ENCODE peak calls at places on chromosomes 12 and 14, in six cellular contexts. X is pancreas; Y is A549; H is effector memory CD4-positive, alpha-beta T cell; Q is cardiac muscle cell; T is left lung. I is an unnamed sample.

GRCh38 chr12:55443776-55444175 is at the start of gene OR6C2:
- DNase-seq in X (no peak), Y (no peak), H (no peak), Q (no peak), T (no peak), I (no peak)

GRCh38 chr14:95340201-95340697 is 20.5 kb upstream of the CLMN start:
- DNase-seq in X (peak), Y (peak), H (no peak), Q (no peak), T (no peak), I (peak)

GRCh38 chr12:124520258-124520657 is 47.2 kb downstream of the NCOR2 start:
- DNase-seq in X (peak), Y (peak), H (no peak), Q (no peak), T (peak), I (peak)

GRCh38 chr12:62523619-62524018 is 57.0 kb downstream of the MON2 start:
- DNase-seq in X (no peak), Y (no peak), H (no peak), Q (no peak), T (no peak), I (no peak)

GRCh38 chr12:50110762-50111416 is 1.1 kb upstream of the COX14 start:
- DNase-seq in X (peak), Y (peak), H (no peak), Q (peak), T (peak), I (peak)

GRCh38 chr12:48947727-48948126 is 9.6 kb downstream of the ARF3 start:
- DNase-seq in X (no peak), Y (no peak), H (no peak), Q (no peak), T (no peak), I (no peak)

GRCh38 chr14:100018482-100018881 is 46.7 kb upstream of the EVL start:
- DNase-seq in X (no peak), Y (peak), H (no peak), Q (no peak), T (no peak), I (no peak)

GRCh38 chr12:46461459-46461858 is 88.9 kb upstream of the SLC38A2 start:
- DNase-seq in X (no peak), Y (no peak), H (no peak), Q (no peak), T (no peak), I (no peak)

GRCh38 chr12:91687052-91688017 is 458.3 kb downstream of the BTG1 start:
- DNase-seq in X (no peak), Y (peak), H (no peak), Q (no peak), T (no peak), I (no peak)

GRCh38 chr12:49888461-49889151 is 15.1 kb downstream of the FAIM2 start:
- DNase-seq in X (no peak), Y (no peak), H (no peak), Q (no peak), T (no peak), I (peak)

GRCh38 chr12:67517181-67517887 is 131.2 kb upstream of the DYRK2 start:
- DNase-seq in X (peak), Y (peak), H (no peak), Q (no peak), T (no peak), I (no peak)

GRCh38 chr12:42584539-42585174 is 4.9 kb downstream of the PRICKLE1 start:
- DNase-seq in X (no peak), Y (no peak), H (no peak), Q (no peak), T (no peak), I (no peak)

GRCh38 chr14:104942586-104942985 is 17.9 kb downstream of the PLD4 start:
- DNase-seq in X (no peak), Y (no peak), H (no peak), Q (no peak), T (no peak), I (no peak)

GRCh38 chr12:120514002-120514401 is 15.0 kb downstream of the COQ5 start:
- DNase-seq in X (no peak), Y (no peak), H (no peak), Q (no peak), T (no peak), I (no peak)

GRCh38 chr12:80632835-80633234 is 74.6 kb upstream of the MYF6 start:
- DNase-seq in X (no peak), Y (peak), H (no peak), Q (peak), T (no peak), I (no peak)

GRCh38 chr12:124321040-124321481 is 26.2 kb downstream of the RFLNA start:
- DNase-seq in X (peak), Y (peak), H (peak), Q (peak), T (peak), I (peak)

GRCh38 chr12:120534203-120534702 is at the start of gene RNF10:
- DNase-seq in X (peak), Y (peak), H (peak), Q (peak), T (peak), I (peak)

GRCh38 chr12:24561411-24561871 is 387.5 kb downstream of the BCAT1 start:
- DNase-seq in X (no peak), Y (no peak), H (no peak), Q (no peak), T (no peak), I (peak)

GRCh38 chr14:30928462-30928861 is 54.1 kb downstream of the COCH start:
- DNase-seq in X (no peak), Y (no peak), H (no peak), Q (no peak), T (no peak), I (no peak)

GRCh38 chr14:43464968-43465367 is 1042.1 kb downstream of the FSCB start:
- DNase-seq in X (no peak), Y (no peak), H (no peak), Q (no peak), T (no peak), I (no peak)

GRCh38 chr12:26854028-26854387 is 21.0 kb upstream of the ITPR2 start:
- DNase-seq in X (no peak), Y (no peak), H (no peak), Q (no peak), T (no peak), I (no peak)

GRCh38 chr14:100440758-100441203 is 117.6 kb downstream of the SLC25A47 start:
- DNase-seq in X (no peak), Y (no peak), H (no peak), Q (no peak), T (no peak), I (no peak)

GRCh38 chr12:54412786-54413185 is 6.3 kb downstream of the ITGA5 start:
- DNase-seq in X (no peak), Y (no peak), H (no peak), Q (no peak), T (no peak), I (no peak)
- H3K27ac ChIP-seq in X (peak), Y (no peak), H (peak), Q (peak), T (peak), I (peak)

DNA sequence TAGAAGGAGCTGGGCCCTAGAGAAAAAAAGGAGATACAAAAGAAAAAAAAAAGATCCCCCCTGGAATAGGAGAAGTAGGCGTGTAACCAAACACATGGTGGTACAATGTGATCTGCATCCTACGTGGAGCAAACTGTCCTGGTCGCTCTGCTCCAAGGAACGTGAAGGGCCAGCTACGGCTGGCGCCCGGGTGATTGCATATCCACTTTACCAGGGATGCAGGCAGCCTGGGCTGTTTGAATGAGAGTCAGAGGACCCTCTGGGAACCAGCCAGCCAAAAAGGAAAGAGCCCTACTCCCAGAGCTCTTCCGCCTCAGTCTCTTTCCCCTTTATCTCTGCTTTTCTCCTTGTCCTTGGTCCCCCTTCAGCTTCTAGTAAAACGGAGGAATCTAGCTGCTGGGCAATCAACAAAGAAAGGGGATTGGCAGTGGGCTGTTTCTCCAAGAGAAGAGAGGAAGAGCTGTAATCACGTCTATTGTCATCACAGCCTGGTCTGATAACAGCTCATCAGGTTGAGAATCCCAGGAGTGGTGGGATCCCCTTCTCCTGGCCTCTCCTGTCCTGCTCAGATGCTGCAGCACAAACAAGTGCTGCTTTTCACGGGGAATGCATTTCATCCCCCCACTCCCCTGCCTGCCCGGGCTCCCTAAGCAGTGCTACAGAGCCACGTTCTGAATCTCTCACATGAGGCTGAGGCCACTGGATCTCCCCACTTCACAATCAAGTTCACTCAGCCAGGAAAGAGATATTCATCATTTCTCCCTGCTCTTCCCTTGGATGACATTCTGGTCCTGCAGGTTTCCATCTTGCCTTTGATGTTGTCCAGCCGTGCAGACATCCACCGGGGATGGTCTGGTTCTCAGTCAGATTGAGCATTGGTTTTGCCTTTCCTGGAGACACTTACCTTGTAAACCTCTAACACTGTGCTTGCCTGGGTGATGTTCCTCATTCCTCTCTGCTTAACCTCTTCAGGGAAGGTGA is 156.2 kb downstream of the ADCK1 start:
- DNase-seq in X (no peak), Y (no peak), H (no peak), Q (no peak), T (no peak), I (no peak)
- H3K4me3 ChIP-seq in X (no peak), Y (no peak), H (no peak), Q (no peak), T (no peak), I (no peak)

DNA sequence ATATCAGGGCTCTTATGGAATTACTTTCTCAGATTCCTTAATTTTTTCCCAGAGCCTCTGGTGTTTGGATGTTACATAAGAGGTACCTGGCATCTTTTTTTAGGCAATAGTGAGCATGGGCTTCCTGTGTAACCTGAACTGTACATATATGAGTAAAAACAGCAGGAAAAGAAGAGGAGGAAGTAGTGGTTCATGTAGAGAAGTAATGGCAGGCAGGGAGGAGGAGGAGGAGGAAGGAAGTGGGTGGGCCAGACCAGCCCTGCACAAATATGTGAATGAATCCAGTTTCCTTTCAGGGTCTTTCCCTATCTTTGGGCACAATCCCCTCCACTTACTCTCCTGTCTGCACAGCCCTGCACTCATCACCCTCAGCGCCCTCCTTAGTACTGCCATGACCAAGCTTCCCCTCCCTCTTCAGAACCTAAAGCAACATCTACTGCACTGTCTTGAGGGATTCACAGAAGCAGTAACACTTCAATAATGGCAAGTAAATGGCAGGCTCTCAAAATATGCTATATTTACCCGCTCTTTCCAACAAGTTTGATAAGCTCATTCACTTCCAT is 40.9 kb upstream of the GSG1 start:
- DNase-seq in X (no peak), Y (no peak), H (no peak), Q (no peak), T (no peak), I (no peak)
- H3K27ac ChIP-seq in X (no peak), Y (no peak), H (no peak), Q (peak), T (peak), I (no peak)

GRCh38 chr12:104990950-104991349 is 4.8 kb downstream of the NOPCHAP1 start:
- DNase-seq in X (no peak), Y (no peak), H (no peak), Q (no peak), T (no peak), I (no peak)

GRCh38 chr12:104986022-104986941 is at the start of gene NOPCHAP1:
- DNase-seq in X (peak), Y (peak), H (peak), Q (peak), T (peak), I (peak)

DNA sequence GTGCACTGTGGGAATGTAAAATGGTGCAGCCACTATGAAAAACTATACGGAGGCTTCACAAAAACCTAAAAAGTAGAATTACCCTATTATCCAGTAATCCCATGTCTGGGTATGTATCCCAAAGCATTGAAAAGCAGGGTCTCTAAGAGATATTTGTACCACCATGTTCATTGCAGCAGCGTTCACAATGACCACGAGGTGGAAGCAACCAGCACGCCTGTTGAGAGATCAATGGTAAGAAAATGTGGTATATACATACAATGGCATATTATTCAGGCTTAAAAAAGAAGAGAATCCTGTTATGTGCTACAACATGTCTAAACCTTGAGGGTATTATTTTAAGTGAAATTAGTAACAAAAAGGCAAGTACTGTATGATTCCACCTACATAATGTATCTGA is 910 bp upstream of the NOPCHAP1 start:
- DNase-seq in X (no peak), Y (peak), H (no peak), Q (no peak), T (no peak), I (no peak)
- H3K4me3 ChIP-seq in X (no peak), Y (no peak), H (no peak), Q (no peak), T (no peak), I (no peak)

GRCh38 chr12:95736631-95737030 is 53.9 kb downstream of the NTN4 start:
- DNase-seq in X (no peak), Y (no peak), H (no peak), Q (no peak), T (no peak), I (no peak)
- H3K27ac ChIP-seq in X (peak), Y (no peak), H (no peak), Q (no peak), T (no peak), I (no peak)

GRCh38 chr14:92500491-92500941 is 13.1 kb upstream of the RIN3 start:
- DNase-seq in X (no peak), Y (no peak), H (no peak), Q (no peak), T (no peak), I (no peak)
- H3K4me3 ChIP-seq in X (no peak), Y (no peak), H (no peak), Q (no peak), T (no peak), I (no peak)

GRCh38 chr12:93892431-93893210 is 215.4 kb downstream of the CRADD start:
- DNase-seq in X (no peak), Y (no peak), H (no peak), Q (peak), T (no peak), I (no peak)

GRCh38 chr12:93896427-93896826 is 219.3 kb downstream of the CRADD start:
- DNase-seq in X (no peak), Y (no peak), H (no peak), Q (no peak), T (no peak), I (no peak)

GRCh38 chr12:93894391-93895095 is 217.4 kb downstream of the CRADD start:
- DNase-seq in X (peak), Y (no peak), H (no peak), Q (peak), T (peak), I (no peak)

GRCh38 chr12:93896962-93897361 is 219.8 kb downstream of the CRADD start:
- DNase-seq in X (no peak), Y (no peak), H (no peak), Q (no peak), T (no peak), I (no peak)

GRCh38 chr12:93895096-93895460 is 217.9 kb downstream of the CRADD start:
- DNase-seq in X (no peak), Y (no peak), H (no peak), Q (no peak), T (no peak), I (no peak)
- H3K27ac ChIP-seq in X (no peak), Y (no peak), H (no peak), Q (peak), T (peak), I (no peak)

GRCh38 chr12:85440273-85440672 is 160.3 kb downstream of the ALX1 start:
- DNase-seq in X (no peak), Y (peak), H (no peak), Q (no peak), T (no peak), I (no peak)
- H3K4me3 ChIP-seq in X (no peak), Y (no peak), H (no peak), Q (no peak), T (no peak), I (no peak)